ENCODE peak calls at places on chromosomes 4 and X, in eight cellular contexts. J, S, X, W, M, P, B and F are unnamed samples.

GRCh38 chr4:169244210-169244609 is 26.5 kb downstream of the SH3RF1 start:
- DNase-seq in J (no peak), S (no peak), X (no peak), W (no peak), M (no peak), P (no peak), B (no peak), F (peak; percentile 12)

GRCh38 chrX:118603981-118604380 is 108.4 kb downstream of the DOCK11 start:
- DNase-seq in J (no peak), S (peak; percentile 79), X (peak; percentile 48), W (peak; percentile 27), M (peak; percentile 57), P (peak; percentile 35), B (peak; percentile 4), F (peak; percentile 78)

GRCh38 chr4:140595065-140595464 is 26.3 kb upstream of the UCP1 start:
- DNase-seq in J (no peak), S (peak; percentile 81), X (peak; percentile 40), W (no peak), M (peak; percentile 49), P (peak; percentile 40), B (no peak), F (no peak)

GRCh38 chrX:13254076-13254785 is 65.6 kb downstream of the ATXN3L start:
- DNase-seq in J (peak; percentile 66), S (no peak), X (no peak), W (no peak), M (peak; percentile 53), P (no peak), B (no peak), F (peak; percentile 11)

GRCh38 chrX:1507511-1508463 is 29.2 kb downstream of the P2RY8 start:
- DNase-seq in J (peak; percentile 67), S (no peak), X (no peak), W (no peak), M (no peak), P (no peak), B (no peak), F (no peak)

GRCh38 chr4:26022346-26022891 is 108.4 kb downstream of the SMIM20 start:
- DNase-seq in J (no peak), S (no peak), X (no peak), W (no peak), M (peak; percentile 58), P (peak; percentile 81), B (no peak), F (no peak)

GRCh38 chr4:152342293-152342692 is 193.6 kb downstream of the FBXW7 start:
- DNase-seq in J (no peak), S (no peak), X (no peak), W (no peak), M (no peak), P (no peak), B (no peak), F (no peak)

GRCh38 chr4:163380703-163381102 is 37.0 kb downstream of the NPY5R start:
- DNase-seq in J (no peak), S (no peak), X (no peak), W (no peak), M (no peak), P (no peak), B (no peak), F (no peak)

GRCh38 chr4:127643791-127644190 is 11.0 kb downstream of the INTU start:
- DNase-seq in J (no peak), S (no peak), X (no peak), W (no peak), M (no peak), P (peak; percentile 24), B (no peak), F (no peak)

GRCh38 chr4:1200425-1201035 is 28.1 kb upstream of the SPON2 start:
- DNase-seq in J (peak; percentile 71), S (peak; percentile 36), X (no peak), W (peak; percentile 35), M (peak; percentile 29), P (no peak), B (peak; percentile 11), F (peak; percentile 5)
- H3K4me1 ChIP-seq in J (peaks cover 35% of the 10 kb centered on the region), S (no peaks in the 10 kb centered on the region), X (no peaks in the 10 kb centered on the region), W (peaks cover 6% of the 10 kb centered on the region), M (no peaks in the 10 kb centered on the region), P (no peaks in the 10 kb centered on the region), B (peaks cover 42% of the 10 kb centered on the region), F (no peaks in the 10 kb centered on the region)

DNA sequence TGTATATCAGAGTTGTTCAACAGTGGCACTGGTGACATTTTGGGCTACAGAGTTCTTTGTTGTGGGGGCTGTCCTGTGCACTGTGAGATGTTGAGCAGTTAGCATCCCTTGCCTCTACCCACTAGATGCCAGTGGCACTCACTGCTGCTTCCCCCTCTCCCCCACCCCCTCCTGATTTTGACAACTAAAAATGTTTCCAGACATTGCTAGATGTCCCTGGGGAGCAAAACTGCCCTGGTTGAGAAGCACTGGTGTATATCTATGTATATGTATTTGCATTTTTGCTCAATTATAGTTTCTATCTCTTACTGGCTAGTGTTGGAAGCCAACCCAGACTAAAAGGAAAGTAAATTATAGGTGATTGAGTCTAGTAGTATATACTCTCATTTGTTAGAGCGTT is 2.4 kb downstream of the TMEM131L start:
- DNase-seq in J (no peak), S (no peak), X (no peak), W (no peak), M (no peak), P (no peak), B (no peak), F (no peak)
- H3K4me3 ChIP-seq in J (peak overlapping the region; percentile 82), S (no peak overlapping the region), X (no peak overlapping the region), W (peak overlapping the region; percentile 20), M (no peak overlapping the region), P (no peak overlapping the region), B (peak overlapping the region; percentile 99), F (no peak overlapping the region)

GRCh38 chrX:25020391-25021131 is 4.8 kb upstream of the ARX start:
- DNase-seq in J (no peak), S (peak; percentile 94), X (peak; percentile 72), W (no peak), M (no peak), P (no peak), B (peak; percentile 12), F (peak; percentile 78)

GRCh38 chrX:25021132-25021498 is 5.3 kb upstream of the ARX start:
- DNase-seq in J (no peak), S (no peak), X (no peak), W (no peak), M (no peak), P (no peak), B (no peak), F (peak; percentile 75)

GRCh38 chrX:25018682-25019081 is 2.9 kb upstream of the ARX start:
- DNase-seq in J (no peak), S (no peak), X (no peak), W (no peak), M (no peak), P (no peak), B (no peak), F (peak; percentile 58)

GRCh38 chrX:25017667-25018247 is 2.0 kb upstream of the ARX start:
- DNase-seq in J (no peak), S (peak; percentile 71), X (peak; percentile 58), W (no peak), M (no peak), P (no peak), B (no peak), F (peak; percentile 70)

DNA sequence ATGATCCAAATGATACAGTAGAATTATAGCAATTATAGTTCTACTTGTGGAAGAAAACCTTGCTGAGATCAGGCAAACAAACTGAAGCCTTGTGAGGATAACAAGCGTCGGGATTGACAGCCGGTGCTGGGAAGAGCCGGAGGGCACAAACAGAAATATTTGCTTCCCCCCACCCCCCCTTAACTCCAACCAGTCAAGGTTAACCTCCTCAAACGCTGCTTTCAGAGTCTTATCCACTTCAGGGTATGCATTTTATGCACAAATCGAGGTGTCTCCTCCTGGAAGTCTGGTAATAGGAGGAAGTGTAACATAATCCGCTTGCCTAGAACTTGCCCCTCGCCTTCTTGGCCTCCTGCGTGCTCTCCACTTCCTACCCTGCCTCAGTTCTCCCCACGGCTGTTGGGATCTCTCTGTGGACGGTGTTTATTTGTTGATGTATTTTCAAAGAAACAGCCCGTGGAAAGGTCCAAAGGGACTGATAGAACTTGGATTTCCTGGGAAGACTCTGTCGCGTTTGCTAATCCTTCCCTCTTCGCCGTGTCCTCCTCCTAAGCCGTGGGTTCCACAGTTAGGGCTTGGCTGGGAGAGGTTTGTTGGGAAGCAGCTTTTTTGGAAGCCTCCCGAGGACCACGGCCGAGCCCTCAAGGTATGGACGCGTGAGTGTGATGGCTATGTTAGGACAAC is 4.1 kb upstream of the ARX start:
- DNase-seq in J (no peak), S (peak; percentile 58), X (no peak), W (no peak), M (no peak), P (no peak), B (no peak), F (peak; percentile 76)
- H3K27me3 ChIP-seq in J (peaks cover 84% of the 10 kb centered on the region), S (peaks cover 100% of the 10 kb centered on the region), X (peaks cover 100% of the 10 kb centered on the region), W (peaks cover 10% of the 10 kb centered on the region), M (peaks cover 16% of the 10 kb centered on the region), P (peaks cover 13% of the 10 kb centered on the region), B (peaks cover 26% of the 10 kb centered on the region), F (peaks cover 8% of the 10 kb centered on the region)

GRCh38 chrX:45843518-45843917 is 642.8 kb upstream of the DIPK2B start:
- DNase-seq in J (no peak), S (no peak), X (peak; percentile 1), W (no peak), M (no peak), P (no peak), B (no peak), F (no peak)
- H3K4me1 ChIP-seq in J (no peaks in the 10 kb centered on the region), S (no peaks in the 10 kb centered on the region), X (no peaks in the 10 kb centered on the region), W (no peaks in the 10 kb centered on the region), M (no peaks in the 10 kb centered on the region), P (peaks cover 21% of the 10 kb centered on the region), B (peaks cover 12% of the 10 kb centered on the region), F (no peaks in the 10 kb centered on the region)

GRCh38 chrX:112734250-112734649 is 54.5 kb upstream of the LHFPL1 start:
- DNase-seq in J (no peak), S (peak; percentile 58), X (no peak), W (no peak), M (no peak), P (no peak), B (no peak), F (no peak)
- H3K4me3 ChIP-seq in J (no peak overlapping the region), S (no peak overlapping the region), X (no peak overlapping the region), W (no peak overlapping the region), M (no peak overlapping the region), P (no peak overlapping the region), B (no peak overlapping the region), F (no peak overlapping the region)

GRCh38 chr4:41799126-41799525 is 50.6 kb upstream of the PHOX2B start:
- DNase-seq in J (no peak), S (no peak), X (no peak), W (no peak), M (no peak), P (no peak), B (no peak), F (no peak)

GRCh38 chr4:41795796-41796195 is 47.3 kb upstream of the PHOX2B start:
- DNase-seq in J (no peak), S (no peak), X (no peak), W (no peak), M (no peak), P (no peak), B (no peak), F (no peak)

GRCh38 chr4:41792166-41792565 is 43.6 kb upstream of the PHOX2B start:
- DNase-seq in J (no peak), S (no peak), X (no peak), W (no peak), M (no peak), P (no peak), B (no peak), F (no peak)

GRCh38 chr4:41796545-41797210 is 48.2 kb upstream of the PHOX2B start:
- DNase-seq in J (no peak), S (peak; percentile 90), X (peak; percentile 33), W (no peak), M (no peak), P (no peak), B (no peak), F (peak; percentile 12)

GRCh38 chr4:41797260-41797659 is 48.7 kb upstream of the PHOX2B start:
- DNase-seq in J (no peak), S (no peak), X (no peak), W (no peak), M (no peak), P (no peak), B (no peak), F (no peak)
- H3K27me3 ChIP-seq in J (peaks cover 25% of the 10 kb centered on the region), S (peaks cover 3% of the 10 kb centered on the region), X (peaks cover 16% of the 10 kb centered on the region), W (no peaks in the 10 kb centered on the region), M (no peaks in the 10 kb centered on the region), P (peaks cover 68% of the 10 kb centered on the region), B (no peaks in the 10 kb centered on the region), F (no peaks in the 10 kb centered on the region)